ENCODE peak calls at places on chromosomes 5 and 9, in six cellular contexts. K is GM12878, I is GM12891, L is H1, G is K562, H is HepG2. R is an unnamed sample.
A peak's percentile ranks its signal among the peaks of the same experiment; 100 is the strongest.

GRCh38 chr5:172380992-172381643 is 73.2 kb downstream of the SH3PXD2B start:
- DNase-seq in K (no peak), I (no peak), L (no peak), G (no peak), H (no peak), R (no peak)

GRCh38 chr5:58751222-58751621 is 168.3 kb downstream of the RAB3C start:
- DNase-seq in G (peak; percentile 27), I (no peak), L (no peak), H (no peak), K (no peak), R (no peak)

GRCh38 chr5:89351232-89351631 is 468.2 kb upstream of the MEF2C start:
- DNase-seq in L (no peak), I (no peak), K (no peak), H (no peak), G (no peak), R (no peak)

GRCh38 chr9:126327750-126328120 is 1.1 kb downstream of the MVB12B start:
- DNase-seq in L (no peak), I (no peak), G (no peak), K (no peak), H (no peak), R (no peak)

GRCh38 chr9:23322392-23322791 is 503.6 kb downstream of the ELAVL2 start:
- DNase-seq in K (no peak), G (no peak), H (no peak), I (no peak), L (no peak), R (no peak)

GRCh38 chr9:15104826-15105420 is 194.7 kb upstream of the FREM1 start:
- DNase-seq in H (peak; percentile 47), L (peak; percentile 53), K (no peak), G (peak; percentile 22), I (peak; percentile 13), R (peak; percentile 8)

GRCh38 chr5:67238191-67238590 is 41.6 kb upstream of the CD180 start:
- DNase-seq in H (no peak), L (no peak), K (no peak), G (no peak), I (no peak), R (no peak)

GRCh38 chr5:27020965-27021364 is 17.4 kb downstream of the CDH9 start:
- DNase-seq in G (peak; percentile 10), I (no peak), H (peak; percentile 2), L (no peak), K (no peak), R (no peak)

GRCh38 chr9:128078504-128079434 is 10.7 kb downstream of the SLC25A25 start:
- DNase-seq in L (no peak), H (no peak), I (no peak), K (no peak), G (peak; percentile 92), R (no peak)

GRCh38 chr9:8349369-8349768 is 549.8 kb upstream of the DMAC1 start:
- DNase-seq in G (no peak), K (no peak), L (no peak), H (no peak), I (no peak), R (no peak)

GRCh38 chr5:7412369-7412768 is 16.4 kb downstream of the ADCY2 start:
- DNase-seq in K (no peak), H (no peak), G (no peak), I (no peak), L (no peak), R (no peak)

GRCh38 chr9:71602652-71603051 is 165.7 kb downstream of the CEMIP2 start:
- DNase-seq in H (no peak), K (no peak), L (no peak), G (no peak), I (no peak), R (no peak)

GRCh38 chr5:159091051-159091450 is 8.7 kb downstream of the EBF1 start:
- DNase-seq in I (no peak), G (no peak), L (no peak), K (no peak), H (no peak), R (no peak)

GRCh38 chr9:426976-427375 is 212.3 kb downstream of the DOCK8 start:
- DNase-seq in H (no peak), I (no peak), G (no peak), K (no peak), L (no peak), R (no peak)
- TF ChIP-seq TAF1 in H (no peak), I (no peak), G (no peak), K (no peak), L (no peak), R (no peak)

GRCh38 chr5:122110990-122111389 is 18.4 kb upstream of the ZNF474 start:
- DNase-seq in G (no peak), H (no peak), I (no peak), L (no peak), K (no peak), R (no peak)

GRCh38 chr5:122112063-122112462 is 17.3 kb upstream of the ZNF474 start:
- DNase-seq in H (no peak), I (no peak), L (no peak), K (no peak), G (peak; percentile 31), R (no peak)

GRCh38 chr5:122111513-122111912 is 17.8 kb upstream of the ZNF474 start:
- DNase-seq in I (no peak), G (peak; percentile 18), H (no peak), K (no peak), L (no peak), R (no peak)

GRCh38 chr5:122118356-122118948 is 10.9 kb upstream of the ZNF474 start:
- DNase-seq in I (no peak), K (no peak), G (no peak), L (no peak), H (no peak), R (no peak)

DNA sequence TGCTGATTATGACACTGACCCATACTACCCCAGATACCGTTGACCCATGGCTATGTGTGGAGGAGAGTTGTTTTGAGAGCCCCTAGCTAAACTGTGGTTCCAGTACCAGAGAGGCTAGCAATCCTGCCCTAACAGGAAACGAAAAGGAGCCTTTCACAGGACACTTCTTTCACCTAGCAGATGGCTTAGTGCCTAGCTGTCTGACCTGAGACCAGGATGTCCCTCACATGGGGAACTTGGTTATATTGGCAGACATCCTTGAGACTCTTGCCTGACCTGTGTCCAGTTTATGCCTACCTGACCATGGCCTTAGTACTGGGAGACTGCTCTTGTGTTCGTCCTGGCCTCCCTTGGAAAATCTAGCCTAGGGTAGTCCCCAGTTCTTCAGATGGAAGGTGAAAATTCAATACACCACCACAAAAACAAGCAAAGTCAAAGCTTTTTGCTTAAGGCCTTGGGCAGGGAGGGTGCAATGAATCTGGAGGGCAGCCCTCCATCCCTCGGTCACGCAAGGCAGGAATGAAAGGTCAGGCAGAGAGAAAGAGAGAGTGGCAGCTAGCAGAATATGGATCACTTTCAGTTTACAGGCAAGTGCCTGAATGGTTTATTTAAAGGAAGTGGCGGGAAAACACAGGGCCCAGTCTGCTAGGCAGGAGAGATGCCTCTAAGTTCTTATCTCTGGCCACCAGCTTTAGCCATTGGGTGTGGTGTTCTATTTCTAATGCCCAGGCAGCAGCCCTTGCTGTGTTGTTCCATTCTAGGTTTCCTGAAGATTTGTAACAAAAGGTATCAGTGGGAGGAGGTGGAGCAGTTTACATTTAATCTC is 16.4 kb upstream of the ZNF474 start:
- DNase-seq in K (no peak), G (peak; percentile 93), H (no peak), I (no peak), L (no peak), R (no peak)
- TF ChIP-seq POLR2A in K (no peak), G (peak; percentile 73), H (no peak), I (no peak), L (no peak), R (no peak)

DNA sequence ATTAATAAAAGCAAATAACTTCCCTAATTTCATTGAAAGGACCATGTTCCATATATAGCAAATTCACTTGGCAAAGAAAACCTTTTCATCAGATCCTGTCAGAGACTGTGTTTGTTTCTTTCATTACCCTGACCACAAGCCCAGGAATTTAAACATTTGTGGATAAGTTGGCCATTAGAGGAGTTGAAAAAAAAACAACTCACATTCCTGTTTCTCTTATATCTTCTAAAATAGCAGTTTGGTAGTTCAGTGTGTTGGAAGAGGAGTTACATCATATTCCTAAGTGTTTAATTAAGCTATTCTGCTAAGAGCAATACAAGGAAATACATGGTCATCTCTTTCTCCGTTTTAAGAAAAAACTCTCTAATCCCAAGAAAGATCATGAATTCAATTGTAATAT is 505.6 kb downstream of the TLE1 start:
- DNase-seq in I (no peak), G (no peak), K (no peak), H (no peak), L (no peak), R (no peak)
- TF ChIP-seq POLR2AphosphoS5 in I (no peak), G (no peak), K (no peak), H (no peak), L (no peak), R (no peak)

GRCh38 chr5:169706070-169706469 is 69.0 kb downstream of the DOCK2 start:
- DNase-seq in I (no peak), H (no peak), L (no peak), K (no peak), G (no peak), R (no peak)

GRCh38 chr5:169707714-169708113 is 70.6 kb downstream of the DOCK2 start:
- DNase-seq in I (no peak), K (no peak), G (no peak), H (no peak), L (no peak), R (no peak)

GRCh38 chr5:169705322-169705721 is 68.2 kb downstream of the DOCK2 start:
- DNase-seq in L (no peak), I (no peak), K (no peak), G (no peak), H (no peak), R (no peak)

GRCh38 chr5:169703803-169704202 is 66.7 kb downstream of the DOCK2 start:
- DNase-seq in K (no peak), H (no peak), I (no peak), G (peak; percentile 36), L (no peak), R (no peak)

GRCh38 chr5:169706758-169707450 is 69.8 kb downstream of the DOCK2 start:
- DNase-seq in I (no peak), G (peak; percentile 23), L (no peak), K (no peak), H (no peak), R (no peak)
- TF ChIP-seq TAF1 in I (no peak), G (no peak), L (no peak), K (no peak), H (no peak), R (no peak)